ENCODE peak calls at places on chromosomes 5 and 9, in four cellular contexts. D is H9, I is IMR-90, M is mesendoderm. E is an unnamed sample.

GRCh38 chr5:142290574-142291299 is 34.1 kb downstream of the SPRY4 start:
- DNase-seq in I (peak; percentile 20), M (peak; percentile 95), D (no peak), E (no peak)

GRCh38 chr5:179475211-179475840 is 75.0 kb upstream of the RUFY1 start:
- DNase-seq in I (no peak), M (peak; percentile 23), D (peak; percentile 46), E (no peak)

GRCh38 chr5:43140286-43140685 is 19.6 kb downstream of the ZNF131 start:
- DNase-seq in M (no peak), I (peak; percentile 44), D (no peak), E (no peak)

GRCh38 chr5:151108566-151108965 is 27.7 kb upstream of the TNIP1 start:
- DNase-seq in M (no peak), I (no peak), D (no peak), E (no peak)

GRCh38 chr9:71518045-71518888 is 250.0 kb downstream of the CEMIP2 start:
- DNase-seq in M (no peak), I (no peak), D (no peak), E (no peak)

GRCh38 chr5:80912479-80912878 is 47.7 kb upstream of the RASGRF2 start:
- DNase-seq in D (no peak), I (no peak), M (no peak), E (no peak)

GRCh38 chr9:13171261-13171660 is 108.2 kb downstream of the MPDZ start:
- DNase-seq in D (no peak), I (peak; percentile 21), M (peak; percentile 14), E (no peak)

GRCh38 chr9:78218890-78219289 is 17.0 kb upstream of the CEP78 start:
- DNase-seq in I (no peak), M (no peak), D (no peak), E (no peak)

GRCh38 chr9:133403766-133404439 is 13.9 kb downstream of the REXO4 start:
- DNase-seq in M (peak; percentile 57), D (peak; percentile 81), I (no peak), E (peak; percentile 43)

GRCh38 chr5:172729588-172729987 is 41.4 kb downstream of the DUSP1 start:
- DNase-seq in M (no peak), I (no peak), D (no peak), E (no peak)

GRCh38 chr5:154273963-154274827 is 83.7 kb downstream of the GALNT10 start:
- DNase-seq in M (no peak), I (no peak), D (no peak), E (no peak)

GRCh38 chr5:171310334-171310815 is 1.3 kb downstream of the TLX3 start:
- DNase-seq in D (no peak), I (no peak), M (no peak), E (no peak)

GRCh38 chr5:135683227-135683626 is 104.4 kb upstream of the CXCL14 start:
- DNase-seq in I (no peak), D (no peak), M (no peak), E (no peak)

GRCh38 chr5:104903941-104904340 is 1341.4 kb upstream of the NUDT12 start:
- DNase-seq in M (no peak), D (no peak), I (no peak), E (no peak)
- H3K56ac ChIP-seq in M (no peak overlapping the region), D (no peak overlapping the region), I (no peak overlapping the region), E (no peak overlapping the region)

DNA sequence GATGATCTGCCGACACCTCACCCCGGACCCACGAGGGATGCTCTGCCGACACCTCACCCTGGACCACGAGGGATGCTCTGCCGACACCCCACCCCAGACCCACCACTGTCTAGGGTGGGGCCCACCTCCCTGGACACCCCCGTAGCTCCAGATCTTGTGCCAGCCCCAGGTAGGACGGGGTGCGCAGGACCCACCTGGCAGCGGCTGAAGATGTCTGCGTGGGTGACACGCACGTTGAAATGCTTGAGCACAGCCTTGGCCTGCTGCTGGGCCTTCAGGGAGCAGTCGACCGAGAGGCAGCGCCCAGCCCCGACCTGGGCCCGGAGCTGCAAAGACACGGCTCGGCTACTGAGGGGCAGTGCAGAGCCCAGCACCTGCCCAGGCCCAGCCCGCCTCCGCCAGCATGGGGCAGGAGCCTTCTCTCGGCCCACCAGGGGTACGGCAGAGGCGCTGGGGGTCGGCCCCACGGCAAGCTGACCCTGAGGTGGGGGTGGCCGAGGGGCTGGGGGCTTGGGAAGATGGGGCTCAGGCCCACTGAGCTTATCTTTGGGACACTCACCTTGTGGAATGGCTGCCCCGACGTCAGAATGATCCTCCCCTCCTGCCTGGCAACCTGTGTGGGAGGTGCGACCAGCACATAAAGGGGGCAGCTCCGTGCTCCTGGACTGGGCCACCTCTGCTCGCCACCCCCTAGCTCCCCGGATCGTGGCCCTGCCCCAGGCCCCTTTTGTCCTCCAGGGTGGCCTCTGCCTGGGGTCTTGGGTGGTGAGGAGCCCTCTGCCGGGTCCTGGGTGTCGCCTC is 21.7 kb upstream of the NRARP start:
- DNase-seq in M (no peak), D (peak; percentile 33), I (no peak), E (no peak)
- H3K56ac ChIP-seq in M (no peak overlapping the region), D (no peak overlapping the region), I (no peak overlapping the region), E (no peak overlapping the region)

GRCh38 chr5:32845171-32845570 is 134.1 kb downstream of the NPR3 start:
- DNase-seq in M (no peak), D (no peak), I (no peak), E (no peak)

GRCh38 chr5:32848120-32848519 is 137.0 kb downstream of the NPR3 start:
- DNase-seq in M (no peak), D (no peak), I (no peak), E (no peak)

GRCh38 chr5:32840606-32841005 is 129.5 kb downstream of the NPR3 start:
- DNase-seq in D (no peak), I (no peak), M (no peak), E (no peak)

GRCh38 chr5:32843532-32843895 is 132.4 kb downstream of the NPR3 start:
- DNase-seq in I (no peak), M (no peak), D (no peak), E (no peak)

GRCh38 chr5:32842798-32843531 is 131.8 kb downstream of the NPR3 start:
- DNase-seq in D (no peak), M (no peak), I (no peak), E (no peak)
- H3K56ac ChIP-seq in D (no peak overlapping the region), M (no peak overlapping the region), I (no peak overlapping the region), E (no peak overlapping the region)

DNA sequence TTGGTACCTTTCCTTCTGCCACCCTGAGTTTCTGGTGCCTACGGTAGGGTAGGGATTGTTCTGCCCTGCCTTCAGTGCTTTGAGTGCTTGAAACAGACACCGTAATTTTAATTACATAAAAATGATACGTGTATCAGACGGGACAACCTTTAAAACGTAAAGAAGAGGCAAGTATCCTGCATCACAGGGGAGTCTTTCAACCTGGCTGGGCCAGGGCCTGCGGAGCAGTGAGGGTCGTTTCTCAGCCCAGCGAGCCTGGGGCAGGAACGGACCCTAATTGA is 480 bp upstream of the DAB2IP start:
- DNase-seq in M (peak; percentile 48), D (no peak), I (no peak), E (no peak)
- H3K56ac ChIP-seq in M (peak overlapping the region; percentile 92), D (no peak overlapping the region), I (no peak overlapping the region), E (no peak overlapping the region)

GRCh38 chr9:110148868-110149267 is 59.1 kb downstream of the C9orf152 start:
- DNase-seq in I (no peak), D (no peak), M (no peak), E (no peak)

GRCh38 chr9:110156416-110156815 is 51.5 kb downstream of the C9orf152 start:
- DNase-seq in I (no peak), M (no peak), D (no peak), E (no peak)

GRCh38 chr9:110153431-110153830 is 54.5 kb downstream of the C9orf152 start:
- DNase-seq in I (no peak), M (no peak), D (no peak), E (no peak)

GRCh38 chr9:110155744-110156143 is 52.2 kb downstream of the C9orf152 start:
- DNase-seq in I (no peak), D (no peak), M (no peak), E (no peak)

DNA sequence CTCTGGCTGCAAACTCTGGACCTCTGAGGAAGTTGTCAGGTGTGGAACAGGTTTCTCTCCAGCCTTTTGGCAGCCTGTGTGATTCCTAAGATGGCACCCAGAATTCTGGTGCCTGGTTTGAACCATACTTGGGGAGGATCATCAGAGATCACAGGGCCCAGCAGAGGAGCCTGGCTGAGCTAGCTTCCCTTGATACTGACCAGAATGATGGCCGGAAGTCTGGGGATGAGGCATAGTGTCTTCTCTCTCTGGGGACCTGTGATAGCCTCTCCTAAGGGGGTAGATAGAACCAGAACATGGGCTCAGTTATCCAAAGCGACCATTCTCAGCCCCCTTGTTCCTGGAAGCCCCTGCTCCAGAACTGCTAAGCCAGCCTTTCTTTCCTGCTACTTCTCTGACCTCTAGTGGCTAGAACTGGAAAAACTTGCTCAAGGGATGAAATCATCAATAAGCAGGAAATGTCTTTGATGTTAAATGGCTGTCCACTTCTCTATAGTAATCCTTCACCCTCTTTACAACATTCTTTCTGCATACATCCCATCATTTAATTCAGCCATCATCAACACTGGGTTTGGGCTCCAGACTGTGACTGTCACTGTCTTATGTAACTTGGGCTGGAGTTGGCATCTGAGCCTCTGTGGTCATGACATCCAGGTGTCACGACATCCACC is 55.1 kb downstream of the C9orf152 start:
- DNase-seq in D (peak; percentile 41), M (peak; percentile 78), I (peak; percentile 72), E (no peak)
- H3K56ac ChIP-seq in D (no peak overlapping the region), M (no peak overlapping the region), I (no peak overlapping the region), E (no peak overlapping the region)

GRCh38 chr5:16934123-16934522 is 2.0 kb downstream of the MYO10 start:
- DNase-seq in I (peak; percentile 80), D (peak; percentile 73), M (peak; percentile 85), E (peak; percentile 51)
- H3K56ac ChIP-seq in I (peak overlapping the region; percentile 80), D (no peak overlapping the region), M (no peak overlapping the region), E (no peak overlapping the region)

DNA sequence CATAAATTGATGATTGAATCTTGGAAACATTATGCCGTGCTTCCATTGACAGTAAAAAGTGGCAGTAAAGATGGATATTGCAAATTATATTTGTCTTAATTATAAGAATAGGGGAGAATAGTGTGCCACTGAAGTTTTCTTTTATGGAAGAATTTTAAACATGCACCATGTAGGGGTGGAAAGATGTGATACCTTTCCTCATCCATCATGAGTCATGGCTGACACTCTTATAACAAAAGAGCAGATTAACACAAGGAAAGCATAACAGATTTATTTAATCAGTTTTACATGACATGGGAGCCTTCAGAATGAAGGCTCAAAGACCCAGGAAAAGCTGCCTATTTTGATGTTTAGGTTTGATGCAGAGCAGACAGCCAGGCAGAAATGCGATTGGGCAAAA is 2.4 kb upstream of the HEXB start:
- DNase-seq in D (no peak), I (no peak), M (no peak), E (no peak)
- H3K56ac ChIP-seq in D (no peak overlapping the region), I (no peak overlapping the region), M (no peak overlapping the region), E (no peak overlapping the region)

DNA sequence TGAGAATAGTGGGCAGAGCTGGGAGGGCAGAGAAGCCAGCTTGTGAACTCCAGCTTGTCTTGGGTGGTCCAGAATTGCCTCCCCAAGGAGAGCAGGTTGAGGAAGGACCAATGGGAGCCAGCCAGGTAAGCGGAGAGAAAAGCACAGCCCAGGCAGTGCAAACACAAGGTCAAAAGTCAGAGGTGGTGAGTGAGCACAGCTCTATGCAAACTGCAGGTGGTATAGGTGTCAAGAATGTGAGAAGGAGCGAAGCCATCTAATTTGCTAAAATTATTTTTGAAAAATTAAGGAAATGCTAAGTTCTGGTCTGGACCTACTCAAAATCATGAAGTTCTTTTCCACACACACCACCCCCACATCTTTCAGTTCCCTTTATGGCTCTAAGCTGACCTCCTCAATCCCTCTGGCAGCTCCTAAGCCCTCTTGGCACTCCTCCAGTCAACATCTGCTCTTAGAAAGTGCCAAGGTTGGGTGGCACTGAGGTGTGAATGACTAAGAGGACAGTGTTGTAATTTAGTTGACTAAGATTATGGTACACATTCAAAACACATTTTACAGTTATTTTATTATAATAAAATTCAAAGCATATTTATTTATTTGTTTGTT is 6.6 kb upstream of the OTULINL start:
- DNase-seq in M (no peak), I (no peak), D (no peak), E (no peak)
- H3K56ac ChIP-seq in M (no peak overlapping the region), I (no peak overlapping the region), D (no peak overlapping the region), E (no peak overlapping the region)

E was measured in H1.